ENCODE peak calls at places on chromosomes 3 and 15, in ten cellular contexts. L, E, W, A, H, N, P, D, C and F are unnamed samples.

GRCh38 chr3:141235661-141236171 is 4.1 kb downstream of the PXYLP1 start:
- DNase-seq in L (peak; percentile 45), E (no peak), W (no peak), A (no peak), H (no peak), N (peak; percentile 86), P (no peak), D (no peak), C (no peak), F (no peak)

GRCh38 chr3:152148579-152148978 is 120.2 kb upstream of the MBNL1 start:
- DNase-seq in L (no peak), E (no peak), W (no peak), A (no peak), H (no peak), N (no peak), P (no peak), D (no peak), C (no peak), F (no peak)

GRCh38 chr3:4750306-4751056 is 228.8 kb upstream of the BHLHE40 start:
- DNase-seq in L (no peak), E (no peak), W (no peak), A (peak; percentile 34), H (no peak), N (no peak), P (no peak), D (no peak), C (no peak), F (peak; percentile 67)

GRCh38 chr3:69339766-69340165 is 46.1 kb downstream of the FRMD4B start:
- DNase-seq in L (no peak), E (no peak), W (no peak), A (no peak), H (no peak), N (no peak), P (no peak), D (peak; percentile 73), C (no peak), F (no peak)

GRCh38 chr3:194584866-194585265 is 48.4 kb downstream of the TMEM44 start:
- DNase-seq in L (no peak), E (no peak), W (no peak), A (peak; percentile 73), H (no peak), N (no peak), P (peak; percentile 88), D (no peak), C (no peak), F (peak; percentile 26)

GRCh38 chr15:90497912-90498311 is 31.8 kb upstream of the CRTC3 start:
- DNase-seq in L (peak; percentile 82), E (no peak), W (no peak), A (no peak), H (no peak), N (no peak), P (no peak), D (no peak), C (no peak), F (peak; percentile 71)

GRCh38 chr3:3636815-3637214 is 162.4 kb upstream of the LRRN1 start:
- DNase-seq in L (no peak), E (no peak), W (no peak), A (peak; percentile 2), H (no peak), N (no peak), P (no peak), D (no peak), C (no peak), F (peak; percentile 93)

GRCh38 chr15:41941644-41942415 is 30.5 kb downstream of the EHD4 start:
- DNase-seq in L (no peak), E (no peak), W (no peak), A (no peak), H (no peak), N (no peak), P (no peak), D (no peak), C (no peak), F (no peak)

GRCh38 chr15:48941913-48942312 is 21.8 kb downstream of the SHC4 start:
- DNase-seq in L (no peak), E (no peak), W (no peak), A (no peak), H (no peak), N (no peak), P (no peak), D (no peak), C (no peak), F (no peak)

DNA sequence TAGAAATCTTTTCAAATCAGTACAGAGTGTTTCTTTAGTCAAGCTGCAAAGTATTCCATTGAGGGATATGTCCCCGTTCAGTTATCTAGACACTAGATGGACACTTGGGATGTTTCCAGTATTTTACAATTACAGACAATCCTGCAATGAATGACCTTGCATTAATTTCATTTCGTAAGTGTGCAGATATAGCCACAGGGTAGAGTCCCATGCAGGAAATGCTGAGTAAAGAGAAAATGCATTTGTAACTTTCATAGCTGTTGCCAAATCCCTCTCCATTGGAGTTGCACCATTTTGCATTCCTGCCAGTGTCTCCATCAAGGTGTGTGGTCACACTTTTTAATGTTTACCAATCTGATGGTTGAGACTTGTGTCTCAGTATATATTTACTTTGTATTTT is 92.5 kb downstream of the LIPC start:
- DNase-seq in L (no peak), E (no peak), W (no peak), A (peak; percentile 47), H (no peak), N (no peak), P (peak; percentile 47), D (peak; percentile 50), C (no peak), F (peak; percentile 82)
- TF ChIP-seq CTCF in L (no peak), E (no peak), W (no peak), A (no peak), H (no peak), N (no peak), P (no peak), D (no peak), C (no peak), F (no peak)

GRCh38 chr3:57006949-57007419 is 53.5 kb upstream of the SPATA12 start:
- DNase-seq in L (no peak), E (no peak), W (peak; percentile 81), A (peak; percentile 38), H (no peak), N (no peak), P (peak; percentile 30), D (no peak), C (no peak), F (peak; percentile 100)
- TF ChIP-seq CTCF in L (no peak), E (peak; percentile 21), W (peak; percentile 86), A (peak; percentile 24), H (no peak), N (no peak), P (peak; percentile 33), D (no peak), C (peak; percentile 27), F (peak; percentile 62)

DNA sequence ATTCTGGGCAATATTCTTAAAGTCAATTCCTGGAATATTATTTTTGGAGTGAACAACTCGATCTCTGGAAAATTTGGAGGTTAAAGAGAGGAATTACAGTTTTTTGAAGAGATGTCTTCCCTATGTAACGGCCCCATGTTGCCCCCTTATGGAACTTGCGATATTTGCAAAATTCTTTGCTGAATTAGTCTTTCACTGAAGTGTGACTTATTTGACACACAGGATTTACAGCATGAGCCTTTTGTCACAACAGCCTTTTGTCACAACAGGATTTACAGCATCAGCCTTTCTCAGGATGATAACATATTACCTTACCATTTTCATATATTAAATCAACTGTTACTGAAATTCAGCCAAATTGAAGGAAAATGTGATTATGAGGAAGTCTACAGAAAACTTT is 37.8 kb upstream of the SPTSSB start:
- DNase-seq in L (peak; percentile 36), E (no peak), W (peak; percentile 37), A (peak; percentile 62), H (no peak), N (no peak), P (peak; percentile 63), D (peak; percentile 16), C (no peak), F (peak; percentile 70)
- TF ChIP-seq CTCF in L (peak; percentile 10), E (peak; percentile 70), W (peak; percentile 74), A (peak; percentile 60), H (peak; percentile 60), N (peak; percentile 56), P (peak; percentile 64), D (peak; percentile 14), C (peak; percentile 33), F (peak; percentile 61)

DNA sequence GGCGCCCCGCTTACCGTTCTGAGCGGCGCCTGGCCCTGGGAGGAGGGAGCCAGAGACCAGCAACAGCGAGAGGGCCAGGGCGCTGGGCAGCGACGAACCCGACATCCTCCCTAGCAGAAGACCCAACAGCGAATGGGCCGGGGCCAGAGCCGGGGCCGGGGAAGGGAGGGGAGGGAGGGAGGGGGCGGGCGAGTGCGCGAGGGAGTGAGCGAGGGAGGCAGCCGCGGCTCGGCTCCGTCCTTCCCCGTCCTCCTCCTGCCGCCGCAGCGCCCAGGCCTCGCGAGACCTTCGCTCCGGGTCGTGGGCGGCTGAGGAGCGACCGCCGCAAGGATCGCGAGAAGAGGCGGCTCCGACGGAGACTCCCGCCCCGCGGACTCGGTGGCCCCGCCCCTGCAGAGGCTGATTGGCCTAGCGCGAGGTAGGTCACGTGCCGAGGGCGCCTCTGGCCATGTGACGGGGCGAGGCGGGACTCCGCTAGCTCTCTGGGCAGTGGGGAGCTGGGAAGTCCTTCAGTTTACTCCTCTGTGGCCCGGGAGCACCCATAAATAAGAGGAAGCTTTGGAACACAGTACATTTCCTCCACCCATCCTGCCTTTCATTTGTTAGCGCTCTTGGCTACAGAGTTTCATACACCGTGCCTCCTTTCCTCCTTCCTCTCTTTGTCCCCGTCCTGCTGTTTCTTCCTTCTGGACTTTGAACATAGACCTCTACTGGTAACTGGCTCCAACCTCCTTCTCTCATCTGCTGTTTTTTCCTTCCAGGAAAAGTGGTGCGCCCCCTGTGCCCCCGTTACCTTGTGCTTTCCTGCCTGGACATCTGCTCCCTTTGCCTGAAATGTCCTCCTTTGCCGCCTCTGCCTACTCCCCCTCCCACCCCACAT is at the start of gene NPTN:
- DNase-seq in L (peak; percentile 99), E (peak; percentile 93), W (peak; percentile 99), A (peak; percentile 99), H (peak; percentile 98), N (peak; percentile 100), P (peak; percentile 98), D (peak; percentile 98), C (peak; percentile 96), F (peak; percentile 99)
- TF ChIP-seq CTCF in L (no peak), E (no peak), W (no peak), A (peak; percentile 3), H (no peak), N (no peak), P (no peak), D (no peak), C (no peak), F (no peak)

DNA sequence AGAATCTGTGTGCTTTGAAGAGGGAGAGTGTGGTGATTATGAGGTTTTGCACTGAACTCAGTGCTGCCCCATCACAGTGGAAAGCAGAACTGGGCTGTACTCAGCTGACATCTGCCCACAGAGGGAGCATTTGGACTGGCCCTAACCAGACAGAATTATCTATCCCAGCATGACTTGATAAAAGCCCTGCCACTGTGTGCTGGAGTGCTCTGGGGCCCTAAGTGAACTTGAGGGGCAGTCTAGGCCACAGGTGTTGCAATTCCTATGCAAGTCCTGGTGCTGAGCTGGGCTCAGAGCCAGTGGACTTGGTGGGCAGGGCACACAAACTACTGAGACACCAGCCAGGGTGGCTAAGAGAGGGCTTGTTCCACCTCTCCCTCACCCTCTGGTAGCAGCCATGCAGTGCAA is 269.2 kb upstream of the CTNNB1 start:
- DNase-seq in L (no peak), E (no peak), W (no peak), A (peak; percentile 7), H (no peak), N (peak; percentile 89), P (peak; percentile 2), D (no peak), C (no peak), F (no peak)
- TF ChIP-seq CTCF in L (no peak), E (no peak), W (no peak), A (no peak), H (no peak), N (no peak), P (peak; percentile 2), D (no peak), C (no peak), F (peak; percentile 10)